ENCODE peak calls at places on chromosomes 11 and 22, in five cellular contexts. X is mesenchymal stem cell, Q is neuronal stem cell, Z is H9, E is H1. B is an unnamed sample.
A peak's percentile ranks its signal among the peaks of the same experiment; 100 is the strongest.

GRCh38 chr11:86620796-86621575 is 51.4 kb downstream of the ME3 start:
- DNase-seq in X (peak; percentile 60), Q (no peak), Z (no peak), E (no peak), B (peak; percentile 40)

GRCh38 chr22:26314171-26314570 is 114.9 kb upstream of the ASPHD2 start:
- DNase-seq in X (no peak), Q (no peak), Z (no peak), E (no peak), B (no peak)

GRCh38 chr11:1197886-1198765 is 24.7 kb upstream of the MUC5B start:
- DNase-seq in X (no peak), Q (no peak), Z (peak; percentile 54), E (no peak), B (no peak)

GRCh38 chr22:46749682-46750529 is 11.9 kb upstream of the CERK start:
- DNase-seq in X (no peak), Q (no peak), Z (no peak), E (no peak), B (no peak)

GRCh38 chr11:17343907-17344306 is 7.7 kb upstream of the NCR3LG1 start:
- DNase-seq in X (peak; percentile 87), Q (no peak), Z (no peak), E (no peak), B (peak; percentile 60)

GRCh38 chr22:21100149-21101032 is 54.6 kb downstream of the LRRC74B start:
- DNase-seq in X (no peak), Q (no peak), Z (no peak), E (no peak), B (peak; percentile 88)

GRCh38 chr11:37560346-37560745 is 962.3 kb upstream of the RAG2 start:
- DNase-seq in X (no peak), Q (no peak), Z (no peak), E (no peak), B (peak; percentile 3)

GRCh38 chr11:2380807-2381350 is 3.8 kb downstream of the CD81 start:
- DNase-seq in X (peak; percentile 59), Q (no peak), Z (no peak), E (no peak), B (peak; percentile 49)

GRCh38 chr22:38138961-38139360 is 28.5 kb upstream of the BAIAP2L2 start:
- DNase-seq in X (no peak), Q (no peak), Z (no peak), E (no peak), B (no peak)

GRCh38 chr22:29245626-29246385 is 22.0 kb downstream of the RHBDD3 start:
- DNase-seq in X (peak; percentile 62), Q (peak; percentile 60), Z (peak; percentile 75), E (peak; percentile 89), B (peak; percentile 73)

GRCh38 chr11:132717824-132718223 is 814.5 kb downstream of the OPCML start:
- DNase-seq in X (no peak), Q (no peak), Z (no peak), E (no peak), B (no peak)

GRCh38 chr22:23211622-23212021 is 31.3 kb downstream of the BCR start:
- DNase-seq in X (no peak), Q (no peak), Z (no peak), E (no peak), B (no peak)

GRCh38 chr11:62402226-62402625 is 16.6 kb upstream of the SCGB1A1 start:
- DNase-seq in X (no peak), Q (no peak), Z (no peak), E (no peak), B (no peak)

GRCh38 chr11:134727204-134727603 is 315.2 kb upstream of the B3GAT1 start:
- DNase-seq in X (no peak), Q (no peak), Z (no peak), E (no peak), B (no peak)

GRCh38 chr11:125941606-125942275 is 4.1 kb upstream of the VSIG10L2 start:
- DNase-seq in X (peak; percentile 10), Q (peak; percentile 32), Z (peak; percentile 91), E (peak; percentile 91), B (peak; percentile 14)

GRCh38 chr11:2775083-2775625 is 75.4 kb upstream of the KCNQ1OT1 start:
- DNase-seq in X (no peak), Q (no peak), Z (no peak), E (no peak), B (no peak)

GRCh38 chr11:10646005-10646404 is 47.5 kb downstream of the IRAG1 start:
- DNase-seq in X (no peak), Q (no peak), Z (no peak), E (no peak), B (no peak)

GRCh38 chr11:8906629-8907028 is 4.4 kb upstream of the AKIP1 start:
- DNase-seq in X (peak; percentile 21), Q (no peak), Z (no peak), E (no peak), B (no peak)

GRCh38 chr11:7671347-7671746 is 2.0 kb downstream of the CYB5R2 start:
- DNase-seq in X (no peak), Q (no peak), Z (no peak), E (no peak), B (peak; percentile 77)

GRCh38 chr22:40679964-40680818 is 907 bp downstream of the MCHR1 start:
- DNase-seq in X (peak; percentile 71), Q (no peak), Z (no peak), E (no peak), B (no peak)

GRCh38 chr11:117239295-117239694 is 6.8 kb downstream of the RNF214 start:
- DNase-seq in X (peak; percentile 94), Q (no peak), Z (no peak), E (no peak), B (peak; percentile 39)

GRCh38 chr22:44620129-44620840 is 81.7 kb upstream of the PRR5 start:
- DNase-seq in X (peak; percentile 86), Q (peak; percentile 89), Z (peak; percentile 87), E (peak; percentile 91), B (peak; percentile 26)

GRCh38 chr11:65454311-65454695 is 31.7 kb downstream of the NEAT1 start:
- DNase-seq in X (peak; percentile 72), Q (no peak), Z (no peak), E (no peak), B (no peak)

GRCh38 chr11:12717851-12718291 is 43.6 kb downstream of the TEAD1 start:
- DNase-seq in X (no peak), Q (no peak), Z (no peak), E (peak; percentile 43), B (no peak)

GRCh38 chr11:15291885-15292284 is 177.2 kb downstream of the INSC start:
- DNase-seq in X (no peak), Q (no peak), Z (no peak), E (no peak), B (no peak)

GRCh38 chr11:66438504-66439466 is at the start of gene MRPL11:
- DNase-seq in X (peak; percentile 94), Q (peak; percentile 87), Z (peak; percentile 96), E (peak; percentile 94), B (peak; percentile 93)

GRCh38 chr11:69155302-69156198 is at the start of gene SMIM38:
- DNase-seq in X (no peak), Q (no peak), Z (no peak), E (no peak), B (no peak)

GRCh38 chr11:35337136-35337918 is 82.0 kb downstream of the SLC1A2 start:
- DNase-seq in X (peak; percentile 98), Q (no peak), Z (no peak), E (no peak), B (peak; percentile 87)

GRCh38 chr11:128506999-128507591 is 80.3 kb downstream of the ETS1 start:
- DNase-seq in X (peak; percentile 96), Q (no peak), Z (no peak), E (no peak), B (no peak)

GRCh38 chr11:103326070-103326794 is 217.0 kb downstream of the DYNC2H1 start:
- DNase-seq in X (peak; percentile 83), Q (peak; percentile 73), Z (peak; percentile 78), E (peak; percentile 65), B (peak; percentile 34)

GRCh38 chr22:37898441-37899181 is 7.5 kb upstream of the MICALL1 start:
- DNase-seq in X (no peak), Q (no peak), Z (peak; percentile 89), E (peak; percentile 60), B (peak; percentile 78)

GRCh38 chr11:61695917-61696316 is 15.7 kb downstream of the DAGLA start:
- DNase-seq in X (peak; percentile 83), Q (no peak), Z (no peak), E (peak; percentile 63), B (peak; percentile 60)

DNA sequence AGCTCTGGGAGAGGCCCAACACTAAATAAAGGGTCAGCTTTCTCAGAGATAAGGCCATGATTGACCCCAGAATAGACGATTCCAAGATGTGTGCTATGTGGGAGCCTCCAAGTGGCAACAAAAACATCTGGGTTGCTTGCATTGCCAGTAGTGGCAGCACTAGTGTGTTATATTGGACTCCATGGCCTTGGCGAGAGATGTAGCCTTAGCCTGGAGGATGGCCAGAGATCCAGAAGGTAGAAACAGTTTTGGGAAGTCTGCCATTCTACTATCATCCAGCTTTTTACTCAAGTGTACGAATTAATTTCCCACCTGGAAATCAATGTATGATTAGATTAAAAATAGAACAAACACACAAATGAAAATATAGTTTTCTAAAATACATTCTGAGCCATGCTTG is 3.0 kb downstream of the OR8D4 start:
- DNase-seq in X (no peak), Q (no peak), Z (no peak), E (no peak), B (no peak)
- H3K4me1 ChIP-seq in X (no peaks in the 10 kb centered on the region), Q (no peaks in the 10 kb centered on the region), Z (no peaks in the 10 kb centered on the region), E (no peaks in the 10 kb centered on the region), B (no peaks in the 10 kb centered on the region)

DNA sequence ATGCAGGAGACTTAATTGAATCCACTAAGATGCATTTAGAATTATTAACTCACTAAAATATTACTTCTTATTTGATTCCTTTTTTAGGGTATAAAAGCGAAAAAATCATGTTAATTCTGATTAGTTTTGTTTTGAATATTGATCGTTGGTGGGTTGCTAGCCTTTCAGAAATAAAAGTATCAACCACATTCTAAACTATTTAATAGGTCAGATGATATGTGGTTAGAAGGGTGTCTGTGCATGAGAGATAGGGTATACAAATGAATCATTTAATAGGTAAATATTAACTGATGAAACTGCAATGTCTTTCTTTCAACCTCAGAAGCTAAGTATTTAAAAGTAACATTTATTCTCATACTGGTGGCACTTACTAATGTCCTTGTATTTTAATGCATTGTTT is 515.1 kb downstream of the CNTN5 start:
- DNase-seq in X (no peak), Q (no peak), Z (no peak), E (no peak), B (no peak)
- H2BK12ac ChIP-seq in X (no peak overlapping the region), Q (no peak overlapping the region), Z (no peak overlapping the region), E (no peak overlapping the region), B (no peak overlapping the region)

DNA sequence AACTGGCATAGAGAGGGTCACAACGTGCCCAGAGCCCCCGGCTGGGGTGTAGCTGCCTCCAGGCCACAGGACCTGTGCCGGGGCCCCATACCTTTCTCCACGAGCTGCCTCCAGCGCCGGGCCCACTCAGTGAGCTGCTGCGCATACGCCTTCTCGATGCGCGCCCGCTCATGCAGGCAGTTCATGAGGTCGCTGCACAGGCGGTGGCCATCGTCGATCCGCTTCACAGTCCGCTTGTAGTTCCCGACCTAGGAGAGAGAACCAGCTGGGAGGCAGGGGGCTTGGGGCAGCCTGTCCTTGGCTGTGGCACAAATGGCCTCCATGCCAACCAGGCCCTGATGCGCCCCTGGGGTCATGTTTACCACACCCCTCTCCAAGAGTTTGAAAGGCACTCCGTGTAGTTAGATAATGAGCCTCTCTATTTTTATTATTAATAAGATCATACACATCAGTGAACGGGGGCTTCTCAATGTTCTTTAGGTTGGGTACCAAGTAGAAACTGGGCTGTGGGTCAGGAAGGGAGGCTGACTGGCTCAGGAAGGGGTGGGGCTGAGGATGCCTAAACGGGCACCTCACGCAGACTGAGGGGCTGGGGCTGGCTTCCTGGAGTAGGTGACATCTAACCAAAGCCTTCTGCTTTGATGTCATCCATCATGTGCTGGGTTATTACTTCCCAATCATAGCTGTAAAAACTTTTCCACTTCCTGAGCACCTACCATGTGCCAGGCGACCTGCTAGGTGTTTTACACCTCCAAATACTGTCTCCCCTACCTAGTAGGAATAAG is 36.5 kb upstream of the ARFGAP3 start:
- DNase-seq in X (no peak), Q (no peak), Z (no peak), E (no peak), B (no peak)
- H3K4me1 ChIP-seq in X (peaks cover 5% of the 10 kb centered on the region), Q (no peaks in the 10 kb centered on the region), Z (no peaks in the 10 kb centered on the region), E (no peaks in the 10 kb centered on the region), B (no peaks in the 10 kb centered on the region)

GRCh38 chr22:19046287-19046686 is 75.9 kb downstream of the DGCR2 start:
- DNase-seq in X (no peak), Q (no peak), Z (no peak), E (no peak), B (no peak)
- H2BK12ac ChIP-seq in X (no peak overlapping the region), Q (no peak overlapping the region), Z (no peak overlapping the region), E (no peak overlapping the region), B (no peak overlapping the region)